ENCODE peak calls at places on chromosomes 12 and 14, in seven cellular contexts. One of them, this sample, is unnamed.

GRCh38 chr14:76829650-76830421 is 3.6 kb downstream of the LRRC74A start:
- DNase-seq in mesenchymal stem cell: no peak
- DNase-seq in H9: no peak
- DNase-seq in mesendoderm: no peak
- DNase-seq in H1: no peak
- DNase-seq in neuronal stem cell: no peak
- DNase-seq in IMR-90: no peak
- DNase-seq in this sample: no peak

GRCh38 chr14:95527392-95528002 is 7.4 kb upstream of the GLRX5 start:
- DNase-seq in mesenchymal stem cell: peak; percentile 79
- DNase-seq in neuronal stem cell: no peak
- DNase-seq in H1: no peak
- DNase-seq in IMR-90: peak; percentile 84
- DNase-seq in mesendoderm: no peak
- DNase-seq in H9: no peak
- DNase-seq in this sample: peak; percentile 86

GRCh38 chr12:40013292-40013691 is 92.6 kb downstream of the SLC2A13 start:
- DNase-seq in IMR-90: no peak
- DNase-seq in mesenchymal stem cell: no peak
- DNase-seq in H1: no peak
- DNase-seq in H9: no peak
- DNase-seq in mesendoderm: no peak
- DNase-seq in neuronal stem cell: no peak
- DNase-seq in this sample: no peak

GRCh38 chr14:66076166-66076565 is 410.0 kb upstream of the CCDC196 start:
- DNase-seq in H9: no peak
- DNase-seq in IMR-90: no peak
- DNase-seq in H1: no peak
- DNase-seq in mesendoderm: no peak
- DNase-seq in mesenchymal stem cell: peak; percentile 8
- DNase-seq in neuronal stem cell: no peak
- DNase-seq in this sample: no peak

GRCh38 chr14:56358265-56358664 is 221.3 kb upstream of the TMEM260 start:
- DNase-seq in neuronal stem cell: no peak
- DNase-seq in mesenchymal stem cell: no peak
- DNase-seq in H9: no peak
- DNase-seq in H1: no peak
- DNase-seq in IMR-90: no peak
- DNase-seq in mesendoderm: no peak
- DNase-seq in this sample: no peak

GRCh38 chr12:113766880-113767878 is 198.9 kb downstream of the RBM19 start:
- DNase-seq in mesendoderm: peak; percentile 91
- DNase-seq in IMR-90: peak; percentile 78
- DNase-seq in neuronal stem cell: peak; percentile 58
- DNase-seq in H1: no peak
- DNase-seq in H9: peak; percentile 49
- DNase-seq in mesenchymal stem cell: peak; percentile 80
- DNase-seq in this sample: peak; percentile 47

GRCh38 chr14:78316711-78317110 is 146.5 kb downstream of the NRXN3 start:
- DNase-seq in H1: no peak
- DNase-seq in IMR-90: no peak
- DNase-seq in neuronal stem cell: no peak
- DNase-seq in H9: no peak
- DNase-seq in mesenchymal stem cell: no peak
- DNase-seq in mesendoderm: no peak
- DNase-seq in this sample: no peak

GRCh38 chr14:30275604-30276003 is 283.4 kb upstream of the G2E3 start:
- DNase-seq in neuronal stem cell: no peak
- DNase-seq in H1: no peak
- DNase-seq in H9: no peak
- DNase-seq in mesenchymal stem cell: no peak
- DNase-seq in IMR-90: no peak
- DNase-seq in mesendoderm: no peak
- DNase-seq in this sample: no peak

GRCh38 chr14:90168425-90169105 is 87.8 kb upstream of the PSMC1 start:
- DNase-seq in IMR-90: peak; percentile 69
- DNase-seq in neuronal stem cell: no peak
- DNase-seq in H9: no peak
- DNase-seq in H1: no peak
- DNase-seq in mesenchymal stem cell: peak; percentile 7
- DNase-seq in mesendoderm: peak; percentile 44
- DNase-seq in this sample: peak; percentile 90

GRCh38 chr14:90795744-90796143 is 20.5 kb downstream of the TTC7B start:
- DNase-seq in neuronal stem cell: no peak
- DNase-seq in H1: no peak
- DNase-seq in IMR-90: peak; percentile 93
- DNase-seq in mesendoderm: no peak
- DNase-seq in mesenchymal stem cell: peak; percentile 94
- DNase-seq in H9: no peak
- DNase-seq in this sample: peak; percentile 63

DNA sequence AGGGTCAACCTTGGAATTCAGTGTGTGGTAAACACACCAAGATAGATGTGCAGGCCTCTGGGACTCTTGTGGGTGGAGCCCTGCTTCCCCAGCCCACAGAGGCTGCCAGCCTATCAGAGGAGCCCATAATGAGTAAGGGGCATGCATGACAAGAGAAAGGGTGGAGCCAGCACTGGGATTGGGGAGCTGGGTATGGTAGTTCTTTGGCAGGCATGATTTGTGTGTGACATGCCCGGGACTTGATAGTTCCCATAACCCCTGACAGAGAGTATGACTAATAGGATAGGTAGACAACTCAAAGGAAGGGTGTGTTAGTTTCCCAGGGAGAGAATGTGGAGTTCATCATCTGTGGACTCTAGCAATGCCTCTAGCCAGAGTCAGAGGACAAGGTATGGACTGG is 143.0 kb downstream of the EMP1 start:
- DNase-seq in IMR-90: no peak
- DNase-seq in neuronal stem cell: no peak
- DNase-seq in H9: no peak
- DNase-seq in mesenchymal stem cell: no peak
- DNase-seq in mesendoderm: no peak
- DNase-seq in H1: no peak
- DNase-seq in this sample: peak; percentile 38
- H3K79me1 ChIP-seq in IMR-90: no peaks in the 10 kb centered on the region
- H3K79me1 ChIP-seq in neuronal stem cell: no peaks in the 10 kb centered on the region
- H3K79me1 ChIP-seq in H9: no peaks in the 10 kb centered on the region
- H3K79me1 ChIP-seq in mesenchymal stem cell: no peaks in the 10 kb centered on the region
- H3K79me1 ChIP-seq in mesendoderm: no peaks in the 10 kb centered on the region
- H3K79me1 ChIP-seq in H1: no peaks in the 10 kb centered on the region
- H3K79me1 ChIP-seq in this sample: peaks cover 2% of the 10 kb centered on the region

GRCh38 chr14:104567141-104567956 is 12.2 kb upstream of the C14orf180 start:
- DNase-seq in H9: no peak
- DNase-seq in neuronal stem cell: no peak
- DNase-seq in mesendoderm: no peak
- DNase-seq in mesenchymal stem cell: no peak
- DNase-seq in H1: no peak
- DNase-seq in IMR-90: no peak
- DNase-seq in this sample: no peak

GRCh38 chr14:104568620-104569019 is 10.9 kb upstream of the C14orf180 start:
- DNase-seq in IMR-90: no peak
- DNase-seq in H9: no peak
- DNase-seq in H1: no peak
- DNase-seq in mesenchymal stem cell: no peak
- DNase-seq in mesendoderm: no peak
- DNase-seq in neuronal stem cell: no peak
- DNase-seq in this sample: no peak

GRCh38 chr14:104570869-104571635 is 8.5 kb upstream of the C14orf180 start:
- DNase-seq in mesendoderm: no peak
- DNase-seq in H1: no peak
- DNase-seq in H9: no peak
- DNase-seq in mesenchymal stem cell: no peak
- DNase-seq in neuronal stem cell: no peak
- DNase-seq in IMR-90: no peak
- DNase-seq in this sample: no peak

GRCh38 chr14:104564744-104565679 is 14.6 kb upstream of the C14orf180 start:
- DNase-seq in IMR-90: no peak
- DNase-seq in H9: no peak
- DNase-seq in mesenchymal stem cell: no peak
- DNase-seq in neuronal stem cell: no peak
- DNase-seq in H1: no peak
- DNase-seq in mesendoderm: no peak
- DNase-seq in this sample: no peak

GRCh38 chr14:104567957-104568225 is 11.7 kb upstream of the C14orf180 start:
- DNase-seq in IMR-90: no peak
- DNase-seq in H9: no peak
- DNase-seq in mesenchymal stem cell: no peak
- DNase-seq in mesendoderm: no peak
- DNase-seq in neuronal stem cell: no peak
- DNase-seq in H1: no peak
- DNase-seq in this sample: no peak
- H3K79me1 ChIP-seq in IMR-90: no peaks in the 10 kb centered on the region
- H3K79me1 ChIP-seq in H9: no peaks in the 10 kb centered on the region
- H3K79me1 ChIP-seq in mesenchymal stem cell: no peaks in the 10 kb centered on the region
- H3K79me1 ChIP-seq in mesendoderm: no peaks in the 10 kb centered on the region
- H3K79me1 ChIP-seq in neuronal stem cell: no peaks in the 10 kb centered on the region
- H3K79me1 ChIP-seq in H1: no peaks in the 10 kb centered on the region
- H3K79me1 ChIP-seq in this sample: no peaks in the 10 kb centered on the region

DNA sequence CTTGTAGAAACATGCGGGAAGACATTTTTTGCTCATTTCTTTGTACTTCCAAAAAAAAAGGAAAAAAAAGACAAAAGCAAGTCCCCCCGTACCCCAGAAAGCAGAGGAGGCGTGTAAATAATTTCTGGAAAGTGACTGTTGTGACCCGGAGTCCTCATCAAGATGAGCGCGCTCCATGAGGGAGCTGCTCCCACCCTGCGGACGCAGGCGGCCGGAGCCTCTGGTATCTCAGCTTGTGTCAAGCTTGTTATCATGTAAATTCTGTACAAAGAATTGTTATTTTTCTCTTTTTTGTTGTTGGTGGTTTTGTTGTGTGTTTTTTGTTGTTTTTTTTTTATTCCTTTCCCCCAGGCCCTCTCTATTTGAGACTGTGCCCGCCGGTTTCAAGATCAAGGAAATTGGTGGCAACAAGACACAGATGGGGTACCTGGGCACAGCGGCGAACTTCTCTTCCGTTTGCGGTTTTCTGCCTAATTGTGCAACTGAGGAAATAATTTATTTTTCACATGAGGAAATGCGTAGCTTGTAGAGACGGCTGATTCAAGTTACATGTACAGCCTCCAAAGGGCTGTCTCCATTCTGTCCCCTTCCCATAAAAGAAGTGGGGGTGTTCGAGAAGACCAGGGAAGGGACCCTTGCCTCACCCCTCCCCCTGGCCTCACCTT is 27.0 kb downstream of the HPD start:
- DNase-seq in neuronal stem cell: no peak
- DNase-seq in mesendoderm: no peak
- DNase-seq in H1: no peak
- DNase-seq in H9: peak; percentile 21
- DNase-seq in mesenchymal stem cell: no peak
- DNase-seq in IMR-90: no peak
- DNase-seq in this sample: no peak
- H3K79me1 ChIP-seq in neuronal stem cell: no peaks in the 10 kb centered on the region
- H3K79me1 ChIP-seq in mesendoderm: no peaks in the 10 kb centered on the region
- H3K79me1 ChIP-seq in H1: no peaks in the 10 kb centered on the region
- H3K79me1 ChIP-seq in H9: no peaks in the 10 kb centered on the region
- H3K79me1 ChIP-seq in mesenchymal stem cell: peaks cover 33% of the 10 kb centered on the region
- H3K79me1 ChIP-seq in IMR-90: peaks cover 23% of the 10 kb centered on the region
- H3K79me1 ChIP-seq in this sample: no peaks in the 10 kb centered on the region

GRCh38 chr12:57755454-57756372 is 810 bp downstream of the MARCHF9 start:
- DNase-seq in H9: no peak
- DNase-seq in mesendoderm: no peak
- DNase-seq in neuronal stem cell: no peak
- DNase-seq in mesenchymal stem cell: no peak
- DNase-seq in H1: peak; percentile 67
- DNase-seq in IMR-90: no peak
- DNase-seq in this sample: peak; percentile 26
- H3K79me1 ChIP-seq in H9: no peaks in the 10 kb centered on the region
- H3K79me1 ChIP-seq in mesendoderm: peaks cover 5% of the 10 kb centered on the region
- H3K79me1 ChIP-seq in neuronal stem cell: peaks cover 13% of the 10 kb centered on the region
- H3K79me1 ChIP-seq in mesenchymal stem cell: no peaks in the 10 kb centered on the region
- H3K79me1 ChIP-seq in H1: peaks cover 10% of the 10 kb centered on the region
- H3K79me1 ChIP-seq in IMR-90: peaks cover 18% of the 10 kb centered on the region
- H3K79me1 ChIP-seq in this sample: peaks cover 3% of the 10 kb centered on the region

DNA sequence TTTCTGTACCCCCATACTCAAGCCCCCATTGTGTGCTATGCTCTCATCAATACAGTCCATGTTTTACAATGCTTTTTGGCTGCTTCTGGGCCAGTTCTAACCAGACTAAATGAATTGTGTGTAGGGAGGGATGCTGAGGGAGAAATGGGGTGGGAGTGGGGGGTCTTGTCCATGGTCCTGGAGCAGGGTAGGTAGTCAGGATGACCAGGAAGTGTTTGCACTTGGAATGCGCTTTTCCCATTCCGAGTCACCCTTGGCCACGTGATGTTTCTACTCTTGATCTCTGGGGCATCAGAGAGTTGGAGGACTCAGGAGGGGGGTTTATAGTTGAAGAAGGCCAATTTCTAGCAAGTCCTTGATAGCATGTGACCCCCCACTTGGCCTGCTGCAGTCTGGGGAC is 1.2 kb upstream of the SMIM41 start:
- DNase-seq in IMR-90: no peak
- DNase-seq in neuronal stem cell: no peak
- DNase-seq in H1: no peak
- DNase-seq in mesendoderm: no peak
- DNase-seq in H9: no peak
- DNase-seq in mesenchymal stem cell: no peak
- DNase-seq in this sample: no peak
- H3K79me1 ChIP-seq in IMR-90: peaks cover 78% of the 10 kb centered on the region
- H3K79me1 ChIP-seq in neuronal stem cell: peaks cover 6% of the 10 kb centered on the region
- H3K79me1 ChIP-seq in H1: peaks cover 11% of the 10 kb centered on the region
- H3K79me1 ChIP-seq in mesendoderm: peaks cover 17% of the 10 kb centered on the region
- H3K79me1 ChIP-seq in H9: no peaks in the 10 kb centered on the region
- H3K79me1 ChIP-seq in mesenchymal stem cell: peaks cover 56% of the 10 kb centered on the region
- H3K79me1 ChIP-seq in this sample: no peaks in the 10 kb centered on the region

DNA sequence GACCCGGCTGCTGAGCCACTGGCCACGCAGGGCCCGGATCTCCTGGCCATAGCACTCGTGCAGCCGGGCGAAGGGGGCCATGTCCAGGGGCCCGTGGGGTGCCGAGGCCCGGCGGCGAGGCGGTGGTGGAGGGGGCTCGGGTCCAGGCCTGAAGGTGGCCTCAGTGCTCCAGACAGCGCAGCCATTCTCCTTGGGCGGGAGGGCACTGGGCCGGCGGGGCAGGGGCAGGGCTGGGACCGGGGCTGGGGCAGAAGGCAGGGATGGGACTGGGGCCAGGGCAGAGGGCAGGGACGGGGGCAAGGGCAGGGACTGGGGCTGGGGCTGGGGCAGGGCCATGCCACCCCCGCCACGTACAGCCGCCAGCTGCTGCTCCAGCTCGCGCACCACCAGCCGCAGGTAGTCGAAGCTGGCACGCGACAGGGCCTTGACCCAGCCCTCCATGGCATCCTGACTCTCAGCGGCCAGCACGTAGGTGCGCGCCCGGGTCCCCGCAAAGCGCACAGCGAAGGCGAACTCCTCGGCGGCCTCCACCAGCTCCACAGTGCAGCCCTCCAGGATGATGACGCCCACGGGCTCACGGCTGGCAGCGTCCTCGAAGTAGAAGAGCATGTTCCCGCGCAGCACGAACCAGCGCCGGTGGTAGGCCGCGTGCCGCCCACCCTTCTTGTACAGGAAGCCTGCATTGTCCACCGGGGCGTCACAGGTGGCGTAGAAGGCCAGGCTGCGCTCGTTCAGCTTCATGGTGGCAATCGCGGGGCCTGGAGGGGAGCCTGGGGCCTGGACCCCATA is 6.0 kb downstream of the PHETA1 start:
- DNase-seq in H1: no peak
- DNase-seq in IMR-90: no peak
- DNase-seq in mesendoderm: no peak
- DNase-seq in mesenchymal stem cell: no peak
- DNase-seq in H9: no peak
- DNase-seq in neuronal stem cell: no peak
- DNase-seq in this sample: no peak
- H3K79me1 ChIP-seq in H1: no peaks in the 10 kb centered on the region
- H3K79me1 ChIP-seq in IMR-90: peaks cover 32% of the 10 kb centered on the region
- H3K79me1 ChIP-seq in mesendoderm: no peaks in the 10 kb centered on the region
- H3K79me1 ChIP-seq in mesenchymal stem cell: peaks cover 26% of the 10 kb centered on the region
- H3K79me1 ChIP-seq in H9: no peaks in the 10 kb centered on the region
- H3K79me1 ChIP-seq in neuronal stem cell: peaks cover 3% of the 10 kb centered on the region
- H3K79me1 ChIP-seq in this sample: peaks cover 9% of the 10 kb centered on the region